ENCODE peak calls at places on chromosomes 1 and 21, in four cellular contexts. One of them, this sample, is unnamed.

GRCh38 chr1:180269848-180270766 is 40.0 kb downstream of the LHX4 start:
- DNase-seq in upper lobe of left lung: no peak
- DNase-seq in prostate gland: no peak
- DNase-seq in SK-N-SH: no peak
- DNase-seq in this sample: peak

GRCh38 chr1:41239988-41240610 is 2.0 kb downstream of the SCMH1 start:
- DNase-seq in upper lobe of left lung: no peak
- DNase-seq in prostate gland: no peak
- DNase-seq in SK-N-SH: no peak
- DNase-seq in this sample: no peak

GRCh38 chr1:154745286-154745731 is 124.8 kb downstream of the KCNN3 start:
- DNase-seq in upper lobe of left lung: no peak
- DNase-seq in prostate gland: no peak
- DNase-seq in SK-N-SH: no peak
- DNase-seq in this sample: no peak

GRCh38 chr1:27935721-27936120 is 921 bp downstream of the SMPDL3B start:
- DNase-seq in upper lobe of left lung: no peak
- DNase-seq in prostate gland: no peak
- DNase-seq in SK-N-SH: no peak
- DNase-seq in this sample: no peak

GRCh38 chr1:67626495-67627235 is 58.3 kb upstream of the GADD45A start:
- DNase-seq in upper lobe of left lung: no peak
- DNase-seq in prostate gland: no peak
- DNase-seq in SK-N-SH: no peak
- DNase-seq in this sample: no peak

GRCh38 chr1:37073752-37074151 is 39.4 kb upstream of the GRIK3 start:
- DNase-seq in upper lobe of left lung: no peak
- DNase-seq in prostate gland: no peak
- DNase-seq in SK-N-SH: peak
- DNase-seq in this sample: no peak

GRCh38 chr1:52631759-52632331 is 1.1 kb upstream of the SHISAL2A start:
- DNase-seq in upper lobe of left lung: no peak
- DNase-seq in prostate gland: no peak
- DNase-seq in SK-N-SH: peak
- DNase-seq in this sample: no peak

GRCh38 chr1:18965206-18966173 is 9.0 kb upstream of the IFFO2 start:
- DNase-seq in upper lobe of left lung: no peak
- DNase-seq in prostate gland: no peak
- DNase-seq in SK-N-SH: no peak
- DNase-seq in this sample: no peak

GRCh38 chr1:22717038-22717758 is 6.6 kb downstream of the EPHB2 start:
- DNase-seq in upper lobe of left lung: no peak
- DNase-seq in prostate gland: no peak
- DNase-seq in SK-N-SH: no peak
- DNase-seq in this sample: no peak

GRCh38 chr1:37794372-37795339 is 1.0 kb downstream of the MANEAL start:
- DNase-seq in upper lobe of left lung: no peak
- DNase-seq in prostate gland: no peak
- DNase-seq in SK-N-SH: peak
- DNase-seq in this sample: no peak

GRCh38 chr1:31445951-31446350 is 32.9 kb downstream of the SERINC2 start:
- DNase-seq in upper lobe of left lung: no peak
- DNase-seq in prostate gland: no peak
- DNase-seq in SK-N-SH: no peak
- DNase-seq in this sample: no peak

GRCh38 chr21:43345746-43346409 is 81.1 kb downstream of the SIK1 start:
- DNase-seq in upper lobe of left lung: peak
- DNase-seq in prostate gland: no peak
- DNase-seq in SK-N-SH: no peak
- DNase-seq in this sample: no peak

GRCh38 chr1:108609483-108610066 is 49.7 kb downstream of the EEIG2 start:
- DNase-seq in upper lobe of left lung: no peak
- DNase-seq in prostate gland: no peak
- DNase-seq in SK-N-SH: no peak
- DNase-seq in this sample: no peak

GRCh38 chr21:44723177-44724131 is 12.1 kb upstream of the TSPEAR start:
- DNase-seq in upper lobe of left lung: peak
- DNase-seq in prostate gland: no peak
- DNase-seq in SK-N-SH: no peak
- DNase-seq in this sample: no peak

GRCh38 chr1:187630653-187631380 is 802.1 kb downstream of the PLA2G4A start:
- DNase-seq in upper lobe of left lung: no peak
- DNase-seq in prostate gland: no peak
- DNase-seq in SK-N-SH: no peak
- DNase-seq in this sample: no peak

GRCh38 chr1:118987431-118988185 is 535 bp downstream of the TBX15 start:
- DNase-seq in upper lobe of left lung: peak
- DNase-seq in prostate gland: no peak
- DNase-seq in SK-N-SH: no peak
- DNase-seq in this sample: peak

GRCh38 chr1:118988186-118989005 is at the start of gene TBX15:
- DNase-seq in upper lobe of left lung: peak
- DNase-seq in prostate gland: no peak
- DNase-seq in SK-N-SH: no peak
- DNase-seq in this sample: no peak

GRCh38 chr1:118989878-118990378 is 1.8 kb upstream of the TBX15 start:
- DNase-seq in upper lobe of left lung: peak
- DNase-seq in prostate gland: no peak
- DNase-seq in SK-N-SH: no peak
- DNase-seq in this sample: peak

GRCh38 chr1:118990513-118991131 is 2.5 kb upstream of the TBX15 start:
- DNase-seq in upper lobe of left lung: no peak
- DNase-seq in prostate gland: no peak
- DNase-seq in SK-N-SH: no peak
- DNase-seq in this sample: no peak

GRCh38 chr1:118989006-118989736 is 1.0 kb upstream of the TBX15 start:
- DNase-seq in upper lobe of left lung: no peak
- DNase-seq in prostate gland: no peak
- DNase-seq in SK-N-SH: no peak
- DNase-seq in this sample: peak
- H3K4me3 ChIP-seq in upper lobe of left lung: no peak
- H3K4me3 ChIP-seq in prostate gland: no peak
- H3K4me3 ChIP-seq in SK-N-SH: no peak
- H3K4me3 ChIP-seq in this sample: no peak

GRCh38 chr1:167126811-167127210 is 32.9 kb downstream of the STYXL2 start:
- DNase-seq in upper lobe of left lung: peak
- DNase-seq in prostate gland: no peak
- DNase-seq in SK-N-SH: no peak
- DNase-seq in this sample: peak
- H3K27ac ChIP-seq in upper lobe of left lung: no peak
- H3K27ac ChIP-seq in prostate gland: no peak
- H3K27ac ChIP-seq in SK-N-SH: no peak
- H3K27ac ChIP-seq in this sample: no peak

DNA sequence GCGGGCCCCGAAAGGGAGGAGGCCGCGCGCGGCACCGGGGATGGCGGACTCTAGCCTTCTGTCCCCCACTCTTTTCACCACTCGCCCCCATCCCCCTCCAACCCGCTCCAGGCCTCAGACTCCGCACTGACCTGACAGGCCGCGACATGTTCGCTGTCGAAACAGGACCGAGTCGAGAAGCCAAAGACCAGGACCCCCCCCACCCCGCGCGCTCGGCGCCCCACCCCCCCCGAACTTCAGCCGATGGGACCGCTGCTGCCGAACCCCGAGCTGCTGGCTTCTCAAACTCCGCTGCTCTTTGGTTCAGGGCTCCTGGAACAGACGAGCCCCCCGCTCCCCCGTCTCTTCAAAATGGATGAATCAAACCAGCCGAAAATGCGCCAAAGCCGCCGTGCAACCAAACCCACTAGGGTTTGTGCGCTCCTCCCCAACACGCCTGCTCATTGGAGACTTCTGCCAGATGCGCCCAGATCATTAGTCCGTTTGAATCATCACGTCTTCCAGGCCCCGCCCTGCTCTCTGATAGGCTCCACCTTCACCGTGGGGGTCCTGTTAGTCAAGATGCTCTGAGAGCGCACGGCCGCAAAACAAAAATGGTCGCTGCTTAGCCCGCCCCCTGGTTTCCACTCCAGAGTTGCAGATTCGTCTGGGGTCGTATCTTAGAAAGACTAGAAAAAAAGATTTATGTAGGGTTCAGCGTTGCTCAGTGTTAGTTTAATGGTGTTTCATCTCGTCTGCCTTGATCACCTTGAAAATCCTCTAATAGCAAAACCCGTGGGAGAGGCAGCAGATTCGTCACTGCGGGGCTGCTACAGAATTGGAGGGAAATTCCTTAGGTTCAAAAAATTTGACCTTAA is at the start of gene NUCKS1:
- DNase-seq in upper lobe of left lung: no peak
- DNase-seq in prostate gland: peak
- DNase-seq in SK-N-SH: peak
- DNase-seq in this sample: peak
- TF ChIP-seq POLR2AphosphoS5 in upper lobe of left lung: peak
- TF ChIP-seq POLR2AphosphoS5 in prostate gland: peak
- TF ChIP-seq POLR2AphosphoS5 in SK-N-SH: peak
- TF ChIP-seq POLR2AphosphoS5 in this sample: peak

DNA sequence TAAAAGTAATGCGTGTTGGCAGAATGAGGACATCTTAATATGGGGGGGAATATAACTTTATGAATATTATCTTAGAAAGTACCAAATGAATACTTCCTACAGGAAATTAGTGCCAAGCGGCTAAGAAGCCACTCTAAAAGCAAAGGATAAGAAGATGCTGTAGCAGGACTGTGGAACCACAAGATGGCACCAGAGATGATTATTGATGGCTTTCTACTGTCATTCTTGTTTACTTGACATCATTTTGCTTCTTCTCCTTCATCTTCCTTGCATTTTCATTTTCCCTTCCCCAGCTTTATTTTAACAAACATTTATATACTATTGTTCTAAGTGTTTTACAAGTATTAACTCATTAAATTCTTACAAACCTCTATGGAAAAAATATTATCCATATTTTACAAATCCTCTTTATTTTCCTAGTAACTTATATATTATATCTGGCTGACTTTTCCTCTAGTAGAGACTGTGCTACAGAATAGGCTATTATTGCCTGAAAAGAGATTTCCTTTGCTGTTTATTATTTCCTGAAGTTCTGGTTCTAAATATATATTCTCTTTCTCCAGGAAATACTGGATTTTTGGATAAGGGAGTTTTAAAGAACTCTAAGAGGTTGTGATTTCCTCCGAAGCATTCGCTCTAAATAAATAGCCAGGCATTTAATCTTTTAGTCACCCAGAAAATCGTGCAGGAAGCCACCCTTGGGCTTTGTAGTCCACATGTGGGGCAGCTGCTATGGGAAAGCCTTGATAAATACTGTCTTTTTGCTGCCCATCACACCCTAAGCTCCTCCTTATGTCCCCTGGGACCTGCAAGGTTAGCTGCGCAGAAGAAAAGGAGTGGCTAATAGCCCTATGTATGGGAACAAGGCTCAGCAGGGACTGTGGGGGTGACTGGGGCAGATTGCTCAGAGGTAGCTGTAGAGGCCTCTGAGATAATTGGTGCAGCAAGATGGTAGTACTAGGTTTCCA is 69.8 kb downstream of the TPR start:
- DNase-seq in upper lobe of left lung: no peak
- DNase-seq in prostate gland: no peak
- DNase-seq in SK-N-SH: peak
- DNase-seq in this sample: no peak
- H3K4me3 ChIP-seq in upper lobe of left lung: no peak
- H3K4me3 ChIP-seq in prostate gland: no peak
- H3K4me3 ChIP-seq in SK-N-SH: no peak
- H3K4me3 ChIP-seq in this sample: no peak

This sample was measured in vagina.